ENCODE peak calls at places on chromosomes 6 and 20, in ten cellular contexts. V, W, E, F, P, J, M, I, Q and T are unnamed samples.

GRCh38 chr6:41779793-41780622 is at the start of gene FRS3:
- DNase-seq in E (peak; percentile 96), P (peak; percentile 98), F (peak; percentile 98), V (peak; percentile 97), Q (peak; percentile 99), M (peak; percentile 99), J (peak; percentile 74), W (peak; percentile 97), I (peak; percentile 96), T (peak; percentile 85)

GRCh38 chr20:56018750-56019149 is 13.4 kb upstream of the CBLN4 start:
- DNase-seq in M (no peak), E (no peak), W (no peak), J (no peak), Q (no peak), P (no peak), I (no peak), V (no peak), F (no peak), T (no peak)

GRCh38 chr6:13140972-13141371 is 187.4 kb downstream of the TBC1D7 start:
- DNase-seq in M (no peak), E (no peak), W (no peak), F (no peak), P (no peak), Q (no peak), J (no peak), I (no peak), V (no peak), T (no peak)

GRCh38 chr20:57425150-57426013 is 34.2 kb downstream of the RBM38 start:
- DNase-seq in W (no peak), F (no peak), I (no peak), M (no peak), J (no peak), P (no peak), V (no peak), Q (no peak), E (no peak), T (no peak)

GRCh38 chr6:36659271-36659670 is 19.2 kb upstream of the CDKN1A start:
- DNase-seq in W (no peak), F (no peak), V (no peak), Q (no peak), J (no peak), P (peak; percentile 15), E (no peak), M (no peak), I (peak; percentile 90), T (peak; percentile 46)

GRCh38 chr6:163023700-163024099 is 295.9 kb downstream of the PACRG start:
- DNase-seq in J (no peak), I (no peak), Q (no peak), V (no peak), P (no peak), W (no peak), F (no peak), M (no peak), E (no peak), T (peak; percentile 2)

GRCh38 chr20:57212890-57213276 is 53.6 kb downstream of the BMP7 start:
- DNase-seq in I (no peak), V (no peak), W (no peak), F (no peak), E (no peak), M (no peak), J (no peak), Q (no peak), P (no peak), T (no peak)

GRCh38 chr20:49697071-49697470 is 16.6 kb downstream of the B4GALT5 start:
- DNase-seq in W (no peak), I (no peak), Q (peak; percentile 76), F (no peak), E (no peak), V (no peak), P (no peak), J (no peak), M (peak; percentile 65), T (no peak)

DNA sequence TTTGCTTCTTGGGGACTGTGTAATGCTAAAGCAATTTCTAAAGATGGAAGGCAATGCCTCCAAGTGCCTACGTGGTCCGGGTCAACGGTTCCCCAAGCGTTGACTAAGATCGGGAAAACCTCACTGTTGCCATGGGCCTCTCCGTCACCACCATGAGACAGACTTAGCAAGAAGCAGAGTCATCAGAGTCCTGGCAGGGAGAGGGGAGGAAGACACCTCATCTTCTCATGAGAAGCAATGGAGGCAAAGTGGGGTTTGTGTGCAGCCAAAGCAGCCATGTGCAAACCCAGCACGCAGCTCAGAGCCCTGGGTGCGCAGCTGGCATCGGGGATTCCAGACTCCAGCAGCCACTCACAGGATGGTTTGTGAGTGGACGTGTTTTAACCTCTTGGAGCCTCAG is 111.4 kb downstream of the SYNDIG1 start:
- DNase-seq in V (no peak), Q (no peak), E (no peak), P (no peak), F (no peak), I (no peak), M (no peak), J (no peak), W (no peak), T (peak; percentile 22)
- H3K27ac ChIP-seq in V (no peak overlapping the region), Q (no peak overlapping the region), E (no peak overlapping the region), P (no peak overlapping the region), F (no peak overlapping the region), I (no peak overlapping the region), M (no peak overlapping the region), J (no peak overlapping the region), W (no peak overlapping the region), T (no peak overlapping the region)

GRCh38 chr20:31841928-31842327 is 3.5 kb downstream of the FOXS1 start:
- DNase-seq in Q (no peak), V (no peak), M (no peak), P (peak; percentile 79), F (no peak), E (no peak), I (peak; percentile 53), W (no peak), J (no peak), T (peak; percentile 86)

GRCh38 chr20:31843288-31843687 is 2.1 kb downstream of the FOXS1 start:
- DNase-seq in F (no peak), E (no peak), P (no peak), J (no peak), W (no peak), M (no peak), I (no peak), Q (no peak), V (no peak), T (no peak)

GRCh38 chr20:31842471-31843157 is 2.8 kb downstream of the FOXS1 start:
- DNase-seq in Q (no peak), J (no peak), I (peak; percentile 71), P (peak; percentile 25), M (no peak), F (no peak), E (peak; percentile 36), V (no peak), W (no peak), T (peak; percentile 62)

GRCh38 chr20:31839782-31840487 is 5.5 kb downstream of the FOXS1 start:
- DNase-seq in V (no peak), F (no peak), Q (no peak), W (no peak), M (no peak), J (no peak), E (no peak), P (no peak), I (no peak), T (peak; percentile 34)

DNA sequence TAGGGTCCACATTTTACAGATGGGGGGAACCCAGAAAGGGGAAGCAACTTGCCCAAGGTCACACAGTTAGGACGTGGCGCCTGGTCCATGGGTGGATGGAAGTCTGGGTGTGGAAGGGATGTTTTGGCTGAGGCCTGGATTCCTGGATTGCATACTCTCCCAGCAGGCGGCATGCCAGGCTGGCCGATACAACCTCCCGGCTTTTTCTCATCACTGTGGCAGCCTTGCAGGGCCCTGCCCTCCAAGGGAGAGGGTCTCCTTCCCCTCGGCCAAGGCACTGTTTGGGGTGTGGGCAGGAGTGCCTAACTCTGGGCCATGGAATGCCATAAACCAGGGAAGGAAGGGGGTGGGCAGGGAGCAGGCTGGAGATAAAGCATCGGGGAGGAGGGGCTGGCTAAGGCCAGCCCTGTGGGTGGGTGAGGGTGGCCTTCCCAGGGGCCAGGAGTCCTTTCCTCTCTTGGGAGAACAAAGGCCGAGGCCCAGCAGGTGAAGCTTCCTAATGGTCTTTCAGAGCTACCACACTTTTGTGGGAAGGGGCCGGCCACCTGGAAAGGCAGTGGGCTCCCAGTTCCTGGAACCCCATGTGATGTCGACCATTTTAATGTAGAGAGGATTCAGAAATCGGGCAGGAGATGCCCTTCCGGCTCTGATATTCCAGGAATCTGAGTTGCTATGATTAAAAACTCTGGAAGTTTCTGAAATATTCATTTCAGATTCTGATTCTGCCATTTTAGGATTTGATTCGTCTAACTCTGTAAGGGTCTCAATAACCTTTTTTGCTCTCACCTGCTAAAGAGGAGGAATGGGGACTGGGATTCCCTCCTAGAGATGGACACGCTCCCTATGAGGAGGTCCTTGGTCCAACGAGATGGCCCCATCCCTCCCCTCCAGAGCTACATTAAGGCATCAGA is 4.2 kb downstream of the FOXS1 start:
- DNase-seq in V (no peak), M (no peak), F (no peak), E (no peak), Q (no peak), J (no peak), P (no peak), I (no peak), W (no peak), T (no peak)
- H3K4me1 ChIP-seq in V (peaks cover 9% of the 10 kb centered on the region), M (peaks cover 4% of the 10 kb centered on the region), F (peaks cover 4% of the 10 kb centered on the region), E (peaks cover 92% of the 10 kb centered on the region), Q (peaks cover 21% of the 10 kb centered on the region), J (peaks cover 10% of the 10 kb centered on the region), P (peaks cover 26% of the 10 kb centered on the region), I (peaks cover 49% of the 10 kb centered on the region), W (peaks cover 18% of the 10 kb centered on the region), T (peaks cover 100% of the 10 kb centered on the region)

GRCh38 chr20:3784226-3784853 is 2.2 kb downstream of the CENPB start:
- DNase-seq in Q (no peak), W (no peak), V (no peak), P (no peak), F (no peak), I (no peak), M (no peak), J (no peak), E (no peak), T (no peak)
- H3K27ac ChIP-seq in Q (no peak overlapping the region), W (no peak overlapping the region), V (peak overlapping the region; percentile 82), P (no peak overlapping the region), F (no peak overlapping the region), I (peak overlapping the region; percentile 36), M (peak overlapping the region; percentile 85), J (peak overlapping the region; percentile 50), E (peak overlapping the region; percentile 54), T (no peak overlapping the region)

GRCh38 chr6:113352029-113352801 is 504.9 kb upstream of the MARCKS start:
- DNase-seq in E (no peak), J (no peak), I (peak; percentile 69), P (peak; percentile 87), W (no peak), Q (peak; percentile 48), M (peak; percentile 15), F (no peak), V (no peak), T (peak; percentile 63)

GRCh38 chr6:113350521-113350920 is 506.6 kb upstream of the MARCKS start:
- DNase-seq in V (no peak), I (peak; percentile 24), W (no peak), Q (no peak), M (no peak), E (no peak), P (no peak), J (no peak), F (no peak), T (no peak)

GRCh38 chr6:113356139-113356538 is 501.0 kb upstream of the MARCKS start:
- DNase-seq in W (no peak), V (no peak), P (no peak), F (no peak), E (no peak), Q (no peak), I (no peak), J (no peak), M (no peak), T (no peak)

GRCh38 chr6:113351183-113351834 is 505.8 kb upstream of the MARCKS start:
- DNase-seq in E (peak; percentile 30), Q (no peak), M (no peak), J (no peak), P (peak; percentile 9), W (no peak), I (peak; percentile 72), V (no peak), F (no peak), T (no peak)

GRCh38 chr6:113352831-113353230 is 504.3 kb upstream of the MARCKS start:
- DNase-seq in E (no peak), M (no peak), F (no peak), W (no peak), J (no peak), Q (no peak), P (no peak), V (no peak), I (no peak), T (no peak)
- H3K4me1 ChIP-seq in E (peaks cover 27% of the 10 kb centered on the region), M (peaks cover 14% of the 10 kb centered on the region), F (no peaks in the 10 kb centered on the region), W (peaks cover 1% of the 10 kb centered on the region), J (peaks cover 5% of the 10 kb centered on the region), Q (peaks cover 5% of the 10 kb centered on the region), P (peaks cover 46% of the 10 kb centered on the region), V (no peaks in the 10 kb centered on the region), I (peaks cover 21% of the 10 kb centered on the region), T (peaks cover 39% of the 10 kb centered on the region)